ENCODE peak calls at places on chromosome 22, in four cellular contexts. H is bronchial epithelial cell, G is MCF 10A, V is adrenal gland. R is an unnamed sample.
A peak's percentile ranks its signal among the peaks of the same experiment; 100 is the strongest.

GRCh38 chr22:43276311-43276710 is 66.9 kb downstream of the SCUBE1 start:
- DNase-seq in H (no peak), V (no peak), G (no peak), R (no peak)

GRCh38 chr22:27220349-27220748 is 563.0 kb downstream of the MIAT start:
- DNase-seq in G (peak; percentile 18), H (peak; percentile 76), V (no peak), R (no peak)

GRCh38 chr22:27138471-27138870 is 481.1 kb downstream of the MIAT start:
- DNase-seq in H (no peak), V (no peak), G (no peak), R (no peak)

GRCh38 chr22:34414467-34415440 is 494.5 kb upstream of the LARGE1 start:
- DNase-seq in V (peak; percentile 27), H (peak; percentile 61), G (no peak), R (peak; percentile 68)

GRCh38 chr22:47207387-47207786 is 444.9 kb downstream of the TBC1D22A start:
- DNase-seq in G (no peak), H (no peak), V (no peak), R (no peak)

GRCh38 chr22:47318041-47318737 is 555.7 kb downstream of the TBC1D22A start:
- DNase-seq in G (no peak), H (no peak), V (no peak), R (no peak)

GRCh38 chr22:44074286-44074984 is 50.3 kb downstream of the PARVB start:
- DNase-seq in G (no peak), H (no peak), V (no peak), R (no peak)

GRCh38 chr22:20952544-20953341 is 14.3 kb upstream of the AIFM3 start:
- DNase-seq in V (no peak), G (no peak), H (no peak), R (no peak)

GRCh38 chr22:44000123-44000522 is 24.0 kb upstream of the PARVB start:
- DNase-seq in G (no peak), H (no peak), V (no peak), R (no peak)

GRCh38 chr22:32708835-32709234 is 92.7 kb upstream of the TIMP3 start:
- DNase-seq in G (no peak), V (no peak), H (no peak), R (no peak)

GRCh38 chr22:36374603-36375024 is 13.2 kb downstream of the MYH9 start:
- DNase-seq in G (peak; percentile 98), H (peak; percentile 96), V (peak; percentile 75), R (no peak)

GRCh38 chr22:19591568-19591967 is 67.4 kb upstream of the CLDN5 start:
- DNase-seq in H (no peak), G (no peak), V (no peak), R (no peak)

GRCh38 chr22:17754233-17754925 is 19.9 kb downstream of the BID start:
- DNase-seq in V (no peak), H (no peak), G (no peak), R (peak; percentile 29)

GRCh38 chr22:48765595-48765994 is 1062.1 kb downstream of the BRD1 start:
- DNase-seq in G (no peak), V (no peak), H (no peak), R (no peak)

GRCh38 chr22:43990044-43990443 is 34.1 kb upstream of the PARVB start:
- DNase-seq in V (no peak), G (no peak), H (no peak), R (no peak)

GRCh38 chr22:49180683-49181024 is 647.0 kb downstream of the BRD1 start:
- DNase-seq in G (no peak), H (no peak), V (no peak), R (no peak)

GRCh38 chr22:47086596-47087248 is 324.3 kb downstream of the TBC1D22A start:
- DNase-seq in V (no peak), H (no peak), G (no peak), R (no peak)

GRCh38 chr22:24772493-24773220 is 1.9 kb downstream of the PIWIL3 start:
- DNase-seq in G (peak; percentile 37), H (peak; percentile 20), V (peak; percentile 6), R (peak; percentile 64)

GRCh38 chr22:49547751-49548239 is 279.9 kb downstream of the BRD1 start:
- DNase-seq in G (no peak), H (no peak), V (no peak), R (no peak)

GRCh38 chr22:49303781-49304461 is 523.8 kb downstream of the BRD1 start:
- DNase-seq in H (no peak), G (no peak), V (no peak), R (no peak)

GRCh38 chr22:50626856-50627451 is 998 bp downstream of the ARSA start:
- DNase-seq in V (no peak), H (no peak), G (no peak), R (no peak)

GRCh38 chr22:50626314-50626855 is 1.6 kb downstream of the ARSA start:
- DNase-seq in V (no peak), G (no peak), H (no peak), R (no peak)

GRCh38 chr22:50627452-50627913 is 469 bp downstream of the ARSA start:
- DNase-seq in H (no peak), V (no peak), G (peak; percentile 21), R (peak; percentile 36)

GRCh38 chr22:50628543-50629134 is 687 bp upstream of the ARSA start:
- DNase-seq in V (no peak), H (no peak), G (no peak), R (no peak)

GRCh38 chr22:50627914-50628542 is at the start of gene ARSA:
- DNase-seq in V (peak; percentile 90), G (peak; percentile 83), H (peak; percentile 60), R (peak; percentile 84)
- TF ChIP-seq CTCF in V (peak; percentile 33), G (peak; percentile 30), H (peak; percentile 56), R (peak; percentile 24)

GRCh38 chr22:31308181-31308580 is 15.9 kb upstream of the PIK3IP1 start:
- DNase-seq in H (no peak), G (no peak), V (no peak), R (no peak)
- TF ChIP-seq CTCF in H (no peak), G (no peak), V (no peak), R (no peak)

GRCh38 chr22:38467904-38468760 is at the start of gene KDELR3:
- DNase-seq in G (peak; percentile 72), H (peak; percentile 50), V (peak; percentile 61), R (peak; percentile 61)
- TF ChIP-seq CTCF in G (no peak), H (no peak), V (no peak), R (peak; percentile 36)

GRCh38 chr22:25940479-25940878 is 198.5 kb downstream of the MYO18B start:
- DNase-seq in G (no peak), H (no peak), V (no peak), R (no peak)
- TF ChIP-seq CTCF in G (no peak), H (no peak), V (no peak), R (no peak)

GRCh38 chr22:30327864-30328345 is 1.2 kb upstream of the TBC1D10A start:
- DNase-seq in H (peak; percentile 56), G (peak; percentile 61), V (no peak), R (no peak)
- TF ChIP-seq CTCF in H (peak; percentile 49), G (peak; percentile 14), V (no peak), R (no peak)

R was measured in A673.